ENCODE peak calls at places on chromosomes 6 and 20, in six cellular contexts. One of them, this sample, is unnamed.

GRCh38 chr20:43700627-43701026 is 26.2 kb downstream of the GTSF1L start:
- DNase-seq in H9: no peak
- DNase-seq in bronchial epithelial cell: no peak
- DNase-seq in left ventricle myocardium inferior: no peak
- DNase-seq in fibroblast of pulmonary artery: no peak
- DNase-seq in Peyer's patch: no peak
- DNase-seq in this sample: no peak

GRCh38 chr6:30767944-30768301 is 23.6 kb upstream of the IER3 start:
- DNase-seq in H9: no peak
- DNase-seq in bronchial epithelial cell: no peak
- DNase-seq in left ventricle myocardium inferior: no peak
- DNase-seq in fibroblast of pulmonary artery: no peak
- DNase-seq in Peyer's patch: no peak
- DNase-seq in this sample: no peak

GRCh38 chr6:118382126-118382525 is 166.0 kb upstream of the PLN start:
- DNase-seq in H9: no peak
- DNase-seq in bronchial epithelial cell: peak; percentile 8
- DNase-seq in left ventricle myocardium inferior: no peak
- DNase-seq in fibroblast of pulmonary artery: no peak
- DNase-seq in Peyer's patch: no peak
- DNase-seq in this sample: no peak

GRCh38 chr20:53037621-53038020 is 65.5 kb downstream of the TSHZ2 start:
- DNase-seq in H9: no peak
- DNase-seq in bronchial epithelial cell: no peak
- DNase-seq in left ventricle myocardium inferior: no peak
- DNase-seq in fibroblast of pulmonary artery: no peak
- DNase-seq in Peyer's patch: no peak
- DNase-seq in this sample: no peak

GRCh38 chr6:50087231-50087954 is 37.7 kb upstream of the DEFB112 start:
- DNase-seq in H9: no peak
- DNase-seq in bronchial epithelial cell: peak; percentile 68
- DNase-seq in left ventricle myocardium inferior: no peak
- DNase-seq in fibroblast of pulmonary artery: peak; percentile 7
- DNase-seq in Peyer's patch: no peak
- DNase-seq in this sample: no peak

GRCh38 chr6:71107935-71108420 is 151.1 kb upstream of the B3GAT2 start:
- DNase-seq in H9: no peak
- DNase-seq in bronchial epithelial cell: peak; percentile 81
- DNase-seq in left ventricle myocardium inferior: no peak
- DNase-seq in fibroblast of pulmonary artery: peak; percentile 83
- DNase-seq in Peyer's patch: no peak
- DNase-seq in this sample: no peak

GRCh38 chr20:41180599-41181333 is 43.4 kb downstream of the PLCG1 start:
- DNase-seq in H9: peak; percentile 26
- DNase-seq in bronchial epithelial cell: no peak
- DNase-seq in left ventricle myocardium inferior: no peak
- DNase-seq in fibroblast of pulmonary artery: no peak
- DNase-seq in Peyer's patch: peak; percentile 4
- DNase-seq in this sample: no peak

GRCh38 chr6:155495011-155495768 is 39.6 kb upstream of the NOX3 start:
- DNase-seq in H9: peak; percentile 69
- DNase-seq in bronchial epithelial cell: no peak
- DNase-seq in left ventricle myocardium inferior: peak; percentile 18
- DNase-seq in fibroblast of pulmonary artery: peak; percentile 93
- DNase-seq in Peyer's patch: no peak
- DNase-seq in this sample: no peak

GRCh38 chr6:41470341-41471063 is 75.7 kb upstream of the FOXP4 start:
- DNase-seq in H9: no peak
- DNase-seq in bronchial epithelial cell: peak; percentile 7
- DNase-seq in left ventricle myocardium inferior: peak; percentile 41
- DNase-seq in fibroblast of pulmonary artery: peak; percentile 63
- DNase-seq in Peyer's patch: no peak
- DNase-seq in this sample: no peak

GRCh38 chr6:148612043-148612442 is 134.8 kb upstream of the UST start:
- DNase-seq in H9: no peak
- DNase-seq in bronchial epithelial cell: no peak
- DNase-seq in left ventricle myocardium inferior: no peak
- DNase-seq in fibroblast of pulmonary artery: no peak
- DNase-seq in Peyer's patch: no peak
- DNase-seq in this sample: no peak

GRCh38 chr6:46838033-46838432 is 44.8 kb downstream of the MEP1A start:
- DNase-seq in H9: no peak
- DNase-seq in bronchial epithelial cell: no peak
- DNase-seq in left ventricle myocardium inferior: no peak
- DNase-seq in fibroblast of pulmonary artery: no peak
- DNase-seq in Peyer's patch: no peak
- DNase-seq in this sample: no peak

GRCh38 chr20:48489046-48489463 is 338.7 kb downstream of the PREX1 start:
- DNase-seq in H9: no peak
- DNase-seq in bronchial epithelial cell: no peak
- DNase-seq in left ventricle myocardium inferior: no peak
- DNase-seq in fibroblast of pulmonary artery: no peak
- DNase-seq in Peyer's patch: no peak
- DNase-seq in this sample: no peak

GRCh38 chr6:110814488-110815259 is 595 bp downstream of the CDK19 start:
- DNase-seq in H9: peak; percentile 47
- DNase-seq in bronchial epithelial cell: peak; percentile 23
- DNase-seq in left ventricle myocardium inferior: peak; percentile 61
- DNase-seq in fibroblast of pulmonary artery: peak; percentile 44
- DNase-seq in Peyer's patch: peak; percentile 65
- DNase-seq in this sample: peak; percentile 57

GRCh38 chr6:97026298-97026697 is 101.8 kb downstream of the KLHL32 start:
- DNase-seq in H9: no peak
- DNase-seq in bronchial epithelial cell: no peak
- DNase-seq in left ventricle myocardium inferior: no peak
- DNase-seq in fibroblast of pulmonary artery: no peak
- DNase-seq in Peyer's patch: no peak
- DNase-seq in this sample: no peak

GRCh38 chr6:49423817-49424216 is 39.2 kb downstream of the MMUT start:
- DNase-seq in H9: no peak
- DNase-seq in bronchial epithelial cell: peak; percentile 37
- DNase-seq in left ventricle myocardium inferior: no peak
- DNase-seq in fibroblast of pulmonary artery: peak; percentile 50
- DNase-seq in Peyer's patch: no peak
- DNase-seq in this sample: no peak

GRCh38 chr20:57794600-57795346 is 85.0 kb upstream of the PMEPA1 start:
- DNase-seq in H9: no peak
- DNase-seq in bronchial epithelial cell: no peak
- DNase-seq in left ventricle myocardium inferior: no peak
- DNase-seq in fibroblast of pulmonary artery: no peak
- DNase-seq in Peyer's patch: no peak
- DNase-seq in this sample: no peak

GRCh38 chr6:113833537-113833936 is 23.6 kb upstream of the MARCKS start:
- DNase-seq in H9: no peak
- DNase-seq in bronchial epithelial cell: peak; percentile 53
- DNase-seq in left ventricle myocardium inferior: no peak
- DNase-seq in fibroblast of pulmonary artery: peak; percentile 57
- DNase-seq in Peyer's patch: no peak
- DNase-seq in this sample: no peak

GRCh38 chr6:144195671-144196070 is 45.4 kb downstream of the STX11 start:
- DNase-seq in H9: no peak
- DNase-seq in bronchial epithelial cell: peak; percentile 95
- DNase-seq in left ventricle myocardium inferior: no peak
- DNase-seq in fibroblast of pulmonary artery: peak; percentile 25
- DNase-seq in Peyer's patch: no peak
- DNase-seq in this sample: no peak

GRCh38 chr6:22886881-22887581 is 317.7 kb downstream of the HDGFL1 start:
- DNase-seq in H9: no peak
- DNase-seq in bronchial epithelial cell: peak; percentile 87
- DNase-seq in left ventricle myocardium inferior: no peak
- DNase-seq in fibroblast of pulmonary artery: peak; percentile 23
- DNase-seq in Peyer's patch: no peak
- DNase-seq in this sample: no peak

GRCh38 chr20:1885254-1885653 is 10.0 kb upstream of the SIRPA start:
- DNase-seq in H9: no peak
- DNase-seq in bronchial epithelial cell: no peak
- DNase-seq in left ventricle myocardium inferior: no peak
- DNase-seq in fibroblast of pulmonary artery: no peak
- DNase-seq in Peyer's patch: no peak
- DNase-seq in this sample: no peak

GRCh38 chr6:137861550-137862337 is 5.3 kb upstream of the TNFAIP3 start:
- DNase-seq in H9: no peak
- DNase-seq in bronchial epithelial cell: peak; percentile 64
- DNase-seq in left ventricle myocardium inferior: no peak
- DNase-seq in fibroblast of pulmonary artery: no peak
- DNase-seq in Peyer's patch: no peak
- DNase-seq in this sample: no peak

GRCh38 chr6:157099912-157100593 is 223.3 kb downstream of the TMEM242 start:
- DNase-seq in H9: no peak
- DNase-seq in bronchial epithelial cell: no peak
- DNase-seq in left ventricle myocardium inferior: no peak
- DNase-seq in fibroblast of pulmonary artery: peak; percentile 56
- DNase-seq in Peyer's patch: peak; percentile 60
- DNase-seq in this sample: no peak

GRCh38 chr20:24651171-24651972 is 181.9 kb downstream of the SYNDIG1 start:
- DNase-seq in H9: no peak
- DNase-seq in bronchial epithelial cell: peak; percentile 17
- DNase-seq in left ventricle myocardium inferior: no peak
- DNase-seq in fibroblast of pulmonary artery: peak; percentile 61
- DNase-seq in Peyer's patch: no peak
- DNase-seq in this sample: no peak

GRCh38 chr6:78578430-78578829 is 288.9 kb upstream of the IRAK1BP1 start:
- DNase-seq in H9: no peak
- DNase-seq in bronchial epithelial cell: no peak
- DNase-seq in left ventricle myocardium inferior: no peak
- DNase-seq in fibroblast of pulmonary artery: no peak
- DNase-seq in Peyer's patch: no peak
- DNase-seq in this sample: no peak

GRCh38 chr20:23267909-23268308 is 82.7 kb upstream of the NXT1 start:
- DNase-seq in H9: no peak
- DNase-seq in bronchial epithelial cell: no peak
- DNase-seq in left ventricle myocardium inferior: no peak
- DNase-seq in fibroblast of pulmonary artery: no peak
- DNase-seq in Peyer's patch: no peak
- DNase-seq in this sample: no peak

GRCh38 chr20:62831854-62832211 is 15.0 kb downstream of the COL9A3 start:
- DNase-seq in H9: no peak
- DNase-seq in bronchial epithelial cell: no peak
- DNase-seq in left ventricle myocardium inferior: no peak
- DNase-seq in fibroblast of pulmonary artery: no peak
- DNase-seq in Peyer's patch: no peak
- DNase-seq in this sample: no peak

GRCh38 chr6:39568896-39569295 is 156.3 kb downstream of the KIF6 start:
- DNase-seq in H9: no peak
- DNase-seq in bronchial epithelial cell: peak; percentile 23
- DNase-seq in left ventricle myocardium inferior: no peak
- DNase-seq in fibroblast of pulmonary artery: peak; percentile 24
- DNase-seq in Peyer's patch: no peak
- DNase-seq in this sample: no peak

GRCh38 chr20:11585752-11586352 is 331.8 kb upstream of the BTBD3 start:
- DNase-seq in H9: no peak
- DNase-seq in bronchial epithelial cell: peak; percentile 27
- DNase-seq in left ventricle myocardium inferior: no peak
- DNase-seq in fibroblast of pulmonary artery: peak; percentile 31
- DNase-seq in Peyer's patch: no peak
- DNase-seq in this sample: no peak
- TF ChIP-seq CTCF in H9: peak; percentile 55
- TF ChIP-seq CTCF in bronchial epithelial cell: peak; percentile 34
- TF ChIP-seq CTCF in left ventricle myocardium inferior: no peak
- TF ChIP-seq CTCF in fibroblast of pulmonary artery: peak; percentile 32
- TF ChIP-seq CTCF in Peyer's patch: no peak
- TF ChIP-seq CTCF in this sample: no peak

GRCh38 chr6:28531479-28532128 is 5.9 kb downstream of the GPX5 start:
- DNase-seq in H9: peak; percentile 65
- DNase-seq in bronchial epithelial cell: no peak
- DNase-seq in left ventricle myocardium inferior: no peak
- DNase-seq in fibroblast of pulmonary artery: no peak
- DNase-seq in Peyer's patch: no peak
- DNase-seq in this sample: no peak
- TF ChIP-seq CTCF in H9: peak; percentile 65
- TF ChIP-seq CTCF in bronchial epithelial cell: no peak
- TF ChIP-seq CTCF in left ventricle myocardium inferior: no peak
- TF ChIP-seq CTCF in fibroblast of pulmonary artery: no peak
- TF ChIP-seq CTCF in Peyer's patch: no peak
- TF ChIP-seq CTCF in this sample: no peak

GRCh38 chr20:44836596-44837120 is 26.3 kb upstream of the RIMS4 start:
- DNase-seq in H9: no peak
- DNase-seq in bronchial epithelial cell: no peak
- DNase-seq in left ventricle myocardium inferior: no peak
- DNase-seq in fibroblast of pulmonary artery: no peak
- DNase-seq in Peyer's patch: no peak
- DNase-seq in this sample: no peak

GRCh38 chr20:44834693-44835092 is 24.3 kb upstream of the RIMS4 start:
- DNase-seq in H9: no peak
- DNase-seq in bronchial epithelial cell: no peak
- DNase-seq in left ventricle myocardium inferior: no peak
- DNase-seq in fibroblast of pulmonary artery: no peak
- DNase-seq in Peyer's patch: no peak
- DNase-seq in this sample: no peak

GRCh38 chr20:44835661-44836221 is 25.4 kb upstream of the RIMS4 start:
- DNase-seq in H9: no peak
- DNase-seq in bronchial epithelial cell: no peak
- DNase-seq in left ventricle myocardium inferior: no peak
- DNase-seq in fibroblast of pulmonary artery: no peak
- DNase-seq in Peyer's patch: no peak
- DNase-seq in this sample: no peak

GRCh38 chr20:44839481-44839880 is 29.1 kb upstream of the RIMS4 start:
- DNase-seq in H9: no peak
- DNase-seq in bronchial epithelial cell: no peak
- DNase-seq in left ventricle myocardium inferior: no peak
- DNase-seq in fibroblast of pulmonary artery: no peak
- DNase-seq in Peyer's patch: no peak
- DNase-seq in this sample: no peak

DNA sequence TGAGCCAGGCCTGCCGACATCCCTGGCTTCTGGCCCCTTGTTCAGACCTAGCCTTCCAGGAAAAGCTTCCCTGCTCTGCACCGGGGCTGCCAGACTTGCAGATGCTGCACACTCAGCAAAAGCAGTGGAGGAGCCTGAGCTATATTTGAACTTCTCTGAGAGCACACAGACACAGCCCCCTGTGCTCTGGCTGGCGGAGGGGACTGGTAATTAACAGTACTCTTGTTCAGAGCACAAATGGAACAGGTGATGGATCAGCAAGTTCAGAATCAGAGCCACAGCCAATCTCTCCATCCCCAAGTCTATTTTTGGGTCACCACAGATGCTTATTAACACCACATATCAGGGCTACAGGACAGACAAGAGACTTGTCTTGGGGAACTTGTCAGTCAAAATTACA is 27.6 kb upstream of the RIMS4 start:
- DNase-seq in H9: no peak
- DNase-seq in bronchial epithelial cell: no peak
- DNase-seq in left ventricle myocardium inferior: no peak
- DNase-seq in fibroblast of pulmonary artery: no peak
- DNase-seq in Peyer's patch: no peak
- DNase-seq in this sample: no peak
- TF ChIP-seq CTCF in H9: no peak
- TF ChIP-seq CTCF in bronchial epithelial cell: no peak
- TF ChIP-seq CTCF in left ventricle myocardium inferior: no peak
- TF ChIP-seq CTCF in fibroblast of pulmonary artery: no peak
- TF ChIP-seq CTCF in Peyer's patch: no peak
- TF ChIP-seq CTCF in this sample: no peak

DNA sequence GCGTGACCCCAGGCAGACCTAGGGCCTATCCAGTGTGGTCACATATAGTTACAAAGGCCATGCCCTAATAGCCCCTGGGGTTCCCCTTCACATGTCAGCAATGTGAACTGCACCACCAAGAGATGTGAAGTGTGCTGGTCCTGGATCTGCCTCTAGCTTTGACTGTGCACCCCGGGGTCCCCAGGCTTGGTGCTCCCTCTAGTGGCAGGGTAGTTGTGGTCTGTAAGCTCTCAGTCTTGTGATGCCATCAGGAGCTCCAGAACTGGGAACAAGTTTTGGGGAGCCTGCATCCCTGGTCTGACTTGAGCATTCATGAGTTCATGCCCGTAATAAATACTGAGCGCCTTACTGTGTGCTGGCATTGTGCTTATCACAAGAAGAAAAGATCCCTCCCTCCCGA is 143.4 kb downstream of the DHX35 start:
- DNase-seq in H9: no peak
- DNase-seq in bronchial epithelial cell: no peak
- DNase-seq in left ventricle myocardium inferior: no peak
- DNase-seq in fibroblast of pulmonary artery: no peak
- DNase-seq in Peyer's patch: no peak
- DNase-seq in this sample: no peak
- TF ChIP-seq CTCF in H9: peak; percentile 44
- TF ChIP-seq CTCF in bronchial epithelial cell: no peak
- TF ChIP-seq CTCF in left ventricle myocardium inferior: no peak
- TF ChIP-seq CTCF in fibroblast of pulmonary artery: no peak
- TF ChIP-seq CTCF in Peyer's patch: no peak
- TF ChIP-seq CTCF in this sample: no peak

This sample was measured in CD14-positive monocyte.